ENCODE peak calls at places on chromosomes 5 and 9, in six cellular contexts. A, W, F, T, D and Q are unnamed samples.

GRCh38 chr5:139204196-139204595 is 6.0 kb upstream of the SIL1 start:
- DNase-seq in A (no peak), W (peak), F (no peak), T (no peak), D (no peak), Q (no peak)

GRCh38 chr5:37198066-37198465 is 51.1 kb downstream of the CPLANE1 start:
- DNase-seq in A (no peak), W (no peak), F (no peak), T (no peak), D (no peak), Q (no peak)

GRCh38 chr9:113238859-113239231 is 17.5 kb downstream of the SLC31A1 start:
- DNase-seq in A (no peak), W (no peak), F (no peak), T (no peak), D (no peak), Q (no peak)

GRCh38 chr5:95823738-95824609 is 1.4 kb upstream of the GLRX start:
- DNase-seq in A (peak), W (peak), F (peak), T (peak), D (peak), Q (peak)

GRCh38 chr5:136984772-136985455 is 514.2 kb downstream of the SPOCK1 start:
- DNase-seq in A (no peak), W (no peak), F (no peak), T (peak), D (no peak), Q (peak)

GRCh38 chr5:170336065-170336464 is 38.5 kb upstream of the LCP2 start:
- DNase-seq in A (no peak), W (no peak), F (no peak), T (no peak), D (no peak), Q (no peak)

GRCh38 chr5:158435161-158435616 is 576.2 kb upstream of the CLINT1 start:
- DNase-seq in A (no peak), W (peak), F (no peak), T (no peak), D (no peak), Q (no peak)

GRCh38 chr5:1633605-1634336 is 110.0 kb upstream of the LPCAT1 start:
- DNase-seq in A (peak), W (peak), F (peak), T (peak), D (peak), Q (peak)

GRCh38 chr9:28808042-28808441 is 1234.8 kb upstream of the C9orf72 start:
- DNase-seq in A (peak), W (no peak), F (no peak), T (no peak), D (no peak), Q (no peak)

GRCh38 chr9:136328622-136329041 is 1.3 kb downstream of the GPSM1 start:
- DNase-seq in A (no peak), W (peak), F (no peak), T (no peak), D (no peak), Q (peak)

GRCh38 chr5:163571755-163572154 is 66.3 kb downstream of the MAT2B start:
- DNase-seq in A (no peak), W (peak), F (no peak), T (no peak), D (no peak), Q (no peak)

GRCh38 chr5:56479701-56480304 is 246.7 kb upstream of the ANKRD55 start:
- DNase-seq in A (no peak), W (peak), F (peak), T (no peak), D (peak), Q (peak)

GRCh38 chr5:128764910-128765309 is 200.4 kb upstream of the SLC27A6 start:
- DNase-seq in A (no peak), W (no peak), F (no peak), T (peak), D (no peak), Q (no peak)

GRCh38 chr5:22372376-22372775 is 480.8 kb downstream of the CDH12 start:
- DNase-seq in A (no peak), W (no peak), F (no peak), T (no peak), D (peak), Q (no peak)

GRCh38 chr9:34341659-34342266 is 12.4 kb downstream of the NUDT2 start:
- DNase-seq in A (no peak), W (no peak), F (no peak), T (no peak), D (no peak), Q (no peak)

GRCh38 chr5:109191153-109191558 is 218.6 kb downstream of the PJA2 start:
- DNase-seq in A (peak), W (peak), F (no peak), T (no peak), D (peak), Q (no peak)

GRCh38 chr5:80184235-80185023 is 71.4 kb downstream of the SERINC5 start:
- DNase-seq in A (peak), W (no peak), F (no peak), T (no peak), D (no peak), Q (no peak)

GRCh38 chr5:112119527-112119926 is 299.6 kb downstream of the EPB41L4A start:
- DNase-seq in A (no peak), W (no peak), F (no peak), T (no peak), D (no peak), Q (no peak)

GRCh38 chr5:72160299-72160698 is 53.0 kb downstream of the MAP1B start:
- DNase-seq in A (no peak), W (peak), F (no peak), T (no peak), D (no peak), Q (no peak)

GRCh38 chr9:136451221-136451877 is 11.7 kb upstream of the INPP5E start:
- DNase-seq in A (no peak), W (no peak), F (no peak), T (no peak), D (no peak), Q (no peak)

GRCh38 chr5:90334746-90335145 is 74.8 kb downstream of the CETN3 start:
- DNase-seq in A (no peak), W (no peak), F (no peak), T (no peak), D (no peak), Q (no peak)

GRCh38 chr5:145925353-145925752 is 11.0 kb upstream of the SH3RF2 start:
- DNase-seq in A (peak), W (peak), F (no peak), T (no peak), D (no peak), Q (no peak)

GRCh38 chr9:70324963-70325362 is 66.2 kb downstream of the SMC5 start:
- DNase-seq in A (no peak), W (peak), F (no peak), T (no peak), D (no peak), Q (no peak)